ENCODE peak calls at places on chromosomes 2 and 18, in six cellular contexts. G, E, W, O, F and V are unnamed samples.

GRCh38 chr18:78611869-78612268 is 367.7 kb upstream of the SALL3 start:
- DNase-seq in G (no peak), E (no peak), W (peak), O (no peak), F (no peak), V (no peak)

GRCh38 chr2:182915369-182916326 is 49.2 kb upstream of the FRZB start:
- DNase-seq in G (no peak), E (peak), W (no peak), O (peak), F (peak), V (peak)

GRCh38 chr2:65749549-65749948 is 317.1 kb upstream of the SPRED2 start:
- DNase-seq in G (no peak), E (no peak), W (no peak), O (peak), F (peak), V (no peak)

GRCh38 chr18:8526316-8526715 is 82.9 kb upstream of the RAB12 start:
- DNase-seq in G (no peak), E (no peak), W (no peak), O (no peak), F (peak), V (no peak)

GRCh38 chr2:30756051-30756719 is 51.1 kb downstream of the CAPN13 start:
- DNase-seq in G (no peak), E (no peak), W (no peak), O (no peak), F (no peak), V (peak)

GRCh38 chr2:219387284-219388126 is at the start of gene DNPEP:
- DNase-seq in G (peak), E (peak), W (peak), O (peak), F (peak), V (peak)

GRCh38 chr2:121324601-121325000 is 39.6 kb upstream of the TFCP2L1 start:
- DNase-seq in G (no peak), E (no peak), W (no peak), O (no peak), F (no peak), V (no peak)

GRCh38 chr2:240452471-240453256 is 17.2 kb downstream of the GPC1 start:
- DNase-seq in G (no peak), E (peak), W (peak), O (peak), F (peak), V (peak)

GRCh38 chr18:76384114-76384790 is 110.8 kb downstream of the ZNF516 start:
- DNase-seq in G (no peak), E (no peak), W (peak), O (no peak), F (no peak), V (no peak)

GRCh38 chr2:39512434-39512935 is 75.4 kb upstream of the MAP4K3 start:
- DNase-seq in G (no peak), E (no peak), W (no peak), O (no peak), F (no peak), V (peak)

GRCh38 chr2:189222440-189222839 is 42.9 kb upstream of the COL5A2 start:
- DNase-seq in G (no peak), E (peak), W (no peak), O (peak), F (peak), V (no peak)

GRCh38 chr2:228417966-228418365 is 236.5 kb upstream of the SPHKAP start:
- DNase-seq in G (no peak), E (peak), W (no peak), O (peak), F (no peak), V (peak)

GRCh38 chr2:232927041-232927792 is 57.2 kb downstream of the SNORC start:
- DNase-seq in G (no peak), E (peak), W (peak), O (no peak), F (peak), V (no peak)

GRCh38 chr18:8235916-8236315 is 373.3 kb upstream of the RAB12 start:
- DNase-seq in G (no peak), E (no peak), W (no peak), O (no peak), F (no peak), V (no peak)

GRCh38 chr18:45416168-45416567 is 199.1 kb upstream of the SLC14A2 start:
- DNase-seq in G (no peak), E (no peak), W (no peak), O (peak), F (peak), V (peak)

GRCh38 chr2:112959109-112959591 is 18.7 kb upstream of the IL36G start:
- DNase-seq in G (no peak), E (peak), W (peak), O (no peak), F (no peak), V (no peak)

GRCh38 chr2:187506416-187506815 is 47.8 kb downstream of the TFPI start:
- DNase-seq in G (no peak), E (no peak), W (no peak), O (no peak), F (no peak), V (no peak)

GRCh38 chr2:202871161-202872141 is at the start of gene ICA1L:
- DNase-seq in G (no peak), E (peak), W (peak), O (peak), F (peak), V (peak)

GRCh38 chr2:104788721-104789446 is 65.0 kb upstream of the POU3F3 start:
- DNase-seq in G (no peak), E (no peak), W (no peak), O (no peak), F (no peak), V (no peak)

GRCh38 chr2:123468071-123468470 is 557.0 kb upstream of the CNTNAP5 start:
- DNase-seq in G (no peak), E (peak), W (no peak), O (no peak), F (peak), V (no peak)

GRCh38 chr2:85704800-85705679 is 10.9 kb downstream of the GNLY start:
- DNase-seq in G (no peak), E (no peak), W (no peak), O (no peak), F (no peak), V (no peak)

GRCh38 chr18:23922939-23923338 is 91.6 kb upstream of the TTC39C start:
- DNase-seq in G (no peak), E (no peak), W (no peak), O (no peak), F (no peak), V (no peak)

GRCh38 chr2:212618636-212619035 is 80.0 kb upstream of the ERBB4 start:
- DNase-seq in G (no peak), E (peak), W (no peak), O (no peak), F (peak), V (peak)

GRCh38 chr2:109711230-109712125 is 82.6 kb upstream of the RGPD5 start:
- DNase-seq in G (no peak), E (no peak), W (peak), O (no peak), F (peak), V (no peak)

GRCh38 chr18:10047237-10047636 is 133.4 kb downstream of the VAPA start:
- DNase-seq in G (no peak), E (peak), W (no peak), O (peak), F (peak), V (peak)

GRCh38 chr2:99861376-99861760 is 281.0 kb downstream of the AFF3 start:
- DNase-seq in G (no peak), E (no peak), W (no peak), O (peak), F (no peak), V (no peak)

GRCh38 chr2:233080836-233081229 is 20.7 kb downstream of the INPP5D start:
- DNase-seq in G (no peak), E (no peak), W (no peak), O (no peak), F (no peak), V (no peak)

GRCh38 chr2:126902859-126903258 is 4.2 kb downstream of the TEX51 start:
- DNase-seq in G (no peak), E (no peak), W (no peak), O (no peak), F (no peak), V (no peak)

GRCh38 chr2:66448592-66448991 is 13.7 kb downstream of the MEIS1 start:
- DNase-seq in G (no peak), E (no peak), W (no peak), O (no peak), F (no peak), V (no peak)

GRCh38 chr2:159785195-159785594 is 12.8 kb downstream of the CD302 start:
- DNase-seq in G (no peak), E (no peak), W (no peak), O (no peak), F (no peak), V (no peak)

GRCh38 chr2:152583512-152584188 is 133.6 kb downstream of the PRPF40A start:
- DNase-seq in G (no peak), E (no peak), W (no peak), O (no peak), F (no peak), V (no peak)

GRCh38 chr2:237258146-237258545 is 155.8 kb downstream of the COL6A3 start:
- DNase-seq in G (no peak), E (no peak), W (peak), O (peak), F (peak), V (peak)

GRCh38 chr2:188813846-188814245 is 160.3 kb upstream of the COL3A1 start:
- DNase-seq in G (no peak), E (peak), W (no peak), O (peak), F (peak), V (no peak)

DNA sequence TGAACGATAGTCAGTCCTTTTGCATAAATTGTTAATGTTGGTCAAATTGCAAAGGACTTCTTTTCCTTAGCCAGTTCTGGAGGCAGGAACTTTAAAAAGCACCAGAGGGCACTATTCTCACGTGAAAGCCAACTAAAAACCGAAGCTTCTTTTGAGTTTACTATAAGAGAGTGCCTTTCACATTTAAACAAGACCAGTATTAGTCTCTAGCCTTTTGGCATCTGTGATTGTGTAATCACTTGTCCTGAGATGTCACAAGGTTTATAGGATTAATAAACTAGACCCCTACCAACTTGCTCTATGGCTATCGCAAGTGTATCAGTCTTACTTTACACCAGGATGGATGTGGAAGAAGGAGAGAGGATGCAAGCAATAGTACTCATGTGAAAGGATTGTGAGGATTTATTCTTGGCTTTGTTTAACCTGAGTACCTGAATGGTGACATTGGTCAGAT is 14.4 kb upstream of the STAT4 start:
- DNase-seq in G (peak), E (peak), W (no peak), O (peak), F (peak), V (peak)
- TF ChIP-seq CTCF in G (peak), E (peak), W (peak), O (peak), F (peak), V (peak)

DNA sequence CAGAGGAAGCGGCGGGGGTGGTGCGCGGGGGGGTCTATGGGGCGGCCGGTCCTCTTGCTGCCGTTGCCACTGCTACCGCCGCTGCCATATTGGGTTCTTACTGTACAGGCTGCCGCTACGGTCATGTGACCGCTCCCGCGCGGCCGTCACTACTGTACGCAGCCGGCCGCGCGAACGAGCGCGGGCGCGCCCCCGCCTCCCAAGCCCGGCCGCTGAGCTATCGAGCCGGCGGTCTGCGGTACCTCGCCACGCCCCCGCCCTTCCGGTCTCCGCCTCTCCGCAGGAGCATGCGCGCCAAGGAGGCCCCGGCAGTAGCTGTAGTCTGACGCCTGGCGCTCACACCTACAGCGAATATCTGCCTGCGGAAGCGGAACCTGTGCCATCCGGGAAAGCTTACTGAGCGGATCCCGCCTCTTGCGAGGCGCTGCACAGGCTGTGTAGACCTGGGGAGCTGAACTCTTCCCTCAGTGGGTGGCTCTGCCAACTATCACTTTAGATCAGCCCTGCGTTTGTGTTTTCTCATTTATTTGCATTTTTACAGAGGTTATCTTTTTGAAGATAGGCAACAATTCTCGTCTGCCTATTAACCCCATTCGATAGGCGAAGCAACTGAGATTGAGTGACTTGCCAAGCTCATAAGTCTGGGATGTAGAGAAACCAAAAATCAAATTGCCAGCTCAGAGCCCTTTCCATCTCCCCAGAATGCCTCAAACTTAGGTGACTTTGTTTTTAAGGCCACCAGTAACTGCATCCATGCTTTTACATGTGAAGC is at the start of gene ASXL2:
- DNase-seq in G (peak), E (peak), W (peak), O (peak), F (peak), V (peak)
- TF ChIP-seq CTCF in G (no peak), E (no peak), W (no peak), O (no peak), F (no peak), V (no peak)

GRCh38 chr2:163541920-163542319 is 193.9 kb downstream of the FIGN start:
- DNase-seq in G (no peak), E (no peak), W (no peak), O (no peak), F (no peak), V (no peak)
- TF ChIP-seq CTCF in G (no peak), E (no peak), W (no peak), O (no peak), F (no peak), V (no peak)

GRCh38 chr2:185567940-185568339 is 170.7 kb upstream of the FSIP2 start:
- DNase-seq in G (no peak), E (no peak), W (peak), O (no peak), F (no peak), V (no peak)
- TF ChIP-seq CTCF in G (no peak), E (no peak), W (no peak), O (no peak), F (no peak), V (no peak)

GRCh38 chr2:129297430-129297829 is 682.0 kb upstream of the RAB6C start:
- DNase-seq in G (no peak), E (no peak), W (peak), O (no peak), F (no peak), V (no peak)
- TF ChIP-seq CTCF in G (peak), E (no peak), W (peak), O (no peak), F (no peak), V (no peak)